ENCODE peak calls at places on chromosomes 3 and 15, in five cellular contexts. T is fibroblast of mammary gland, H is T-helper 1 cell, S is left ventricle myocardium inferior, Y is T-helper 9 cell. B is an unnamed sample.

GRCh38 chr3:70053293-70053692 is 53.8 kb downstream of the SAMMSON start:
- DNase-seq in Y (no peak), T (no peak), H (no peak), S (no peak), B (peak; percentile 89)

GRCh38 chr3:114892117-114892870 is 254.8 kb downstream of the ZBTB20 start:
- DNase-seq in T (no peak), H (no peak), Y (no peak), S (no peak), B (no peak)

GRCh38 chr15:64426845-64427465 is 33.4 kb upstream of the ZNF609 start:
- DNase-seq in S (no peak), Y (no peak), T (peak; percentile 47), H (no peak), B (peak; percentile 37)

GRCh38 chr15:42448281-42448680 is 42.7 kb downstream of the ZNF106 start:
- DNase-seq in S (no peak), H (no peak), Y (no peak), T (no peak), B (no peak)

GRCh38 chr15:62934236-62934971 is 108.1 kb upstream of the TPM1 start:
- DNase-seq in H (no peak), S (no peak), Y (no peak), T (no peak), B (no peak)

GRCh38 chr15:73985101-73985873 is 6.8 kb downstream of the STOML1 start:
- DNase-seq in T (peak; percentile 77), S (no peak), Y (no peak), H (no peak), B (no peak)

GRCh38 chr15:49155834-49156627 is 632 bp upstream of the COPS2 start:
- DNase-seq in S (no peak), T (peak; percentile 30), H (peak; percentile 8), Y (no peak), B (no peak)

GRCh38 chr3:186109897-186110803 is 1.3 kb upstream of the ETV5 start:
- DNase-seq in H (no peak), Y (no peak), T (peak; percentile 34), S (no peak), B (no peak)